ENCODE peak calls at places on chromosomes 7 and 10, in six cellular contexts. Q is tibial nerve, W is ovary, M is Peyer's patch, Y is uterus, E is adrenal gland. Z is an unnamed sample.

GRCh38 chr7:32453286-32454011 is 36.7 kb downstream of the LSM5 start:
- DNase-seq in E (no peak), W (no peak), M (no peak), Q (no peak), Y (no peak), Z (no peak)

GRCh38 chr7:87359366-87359765 is 13.9 kb downstream of the CROT start:
- DNase-seq in Y (no peak), M (no peak), W (no peak), Q (no peak), E (no peak), Z (no peak)

GRCh38 chr7:28643369-28644340 is 231.3 kb downstream of the CREB5 start:
- DNase-seq in Q (no peak), E (no peak), M (no peak), Y (no peak), W (no peak), Z (no peak)

GRCh38 chr7:155377071-155377836 is 79.6 kb downstream of the INSIG1 start:
- DNase-seq in M (no peak), E (no peak), Y (no peak), Q (no peak), W (no peak), Z (no peak)

GRCh38 chr7:120272896-120273475 is at the start of gene KCND2:
- DNase-seq in M (no peak), Q (no peak), E (no peak), Y (peak; percentile 30), W (peak; percentile 39), Z (no peak)

GRCh38 chr10:98041352-98042043 is 11.1 kb upstream of the CRTAC1 start:
- DNase-seq in W (no peak), Q (peak; percentile 47), E (peak; percentile 86), M (peak; percentile 74), Y (no peak), Z (peak; percentile 43)

GRCh38 chr7:20858913-20859312 is 72.2 kb upstream of the SP8 start:
- DNase-seq in E (no peak), Y (no peak), W (no peak), M (no peak), Q (no peak), Z (no peak)

GRCh38 chr10:70558871-70559810 is 43.4 kb downstream of the PRF1 start:
- DNase-seq in M (peak; percentile 78), Y (peak; percentile 36), Q (no peak), E (peak; percentile 66), W (peak; percentile 50), Z (no peak)

GRCh38 chr7:142499641-142500040 is 241.8 kb upstream of the PRSS58 start:
- DNase-seq in W (no peak), Q (no peak), E (no peak), M (no peak), Y (no peak), Z (no peak)

GRCh38 chr7:111855161-111855841 is 293.0 kb upstream of the IMMP2L start:
- DNase-seq in W (no peak), Q (no peak), Y (peak; percentile 16), M (no peak), E (peak; percentile 58), Z (no peak)

GRCh38 chr10:50621981-50622496 is 1.7 kb downstream of the SGMS1 start:
- DNase-seq in W (peak; percentile 100), Q (peak; percentile 96), E (peak; percentile 99), Y (peak; percentile 99), M (peak; percentile 97), Z (peak; percentile 96)

GRCh38 chr7:5704534-5704922 is 76.9 kb downstream of the RNF216 start:
- DNase-seq in W (peak; percentile 81), E (peak; percentile 95), M (peak; percentile 91), Q (peak; percentile 81), Y (peak; percentile 86), Z (peak; percentile 90)

GRCh38 chr7:141456298-141456697 is 94.9 kb upstream of the AGK start:
- DNase-seq in W (no peak), Q (no peak), E (peak; percentile 74), Y (no peak), M (no peak), Z (no peak)

GRCh38 chr7:82805527-82805960 is 357.1 kb downstream of the PCLO start:
- DNase-seq in E (no peak), M (no peak), W (no peak), Y (no peak), Q (no peak), Z (no peak)

GRCh38 chr7:87312215-87312865 is 33.1 kb upstream of the CROT start:
- DNase-seq in E (peak; percentile 85), M (peak; percentile 82), Q (no peak), Y (peak; percentile 45), W (peak; percentile 52), Z (peak; percentile 43)

GRCh38 chr10:77629775-77630565 is 7.6 kb downstream of the KCNMA1 start:
- DNase-seq in Y (no peak), M (no peak), W (no peak), E (no peak), Q (no peak), Z (no peak)

GRCh38 chr10:98030093-98030821 is at the start of gene CRTAC1:
- DNase-seq in W (peak; percentile 28), M (peak; percentile 49), Q (peak; percentile 51), Y (peak; percentile 40), E (no peak), Z (peak; percentile 91)

GRCh38 chr10:51073461-51074237 is 638 bp upstream of the PRKG1 start:
- DNase-seq in Y (peak; percentile 66), Q (peak; percentile 26), M (peak; percentile 53), E (peak; percentile 60), W (peak; percentile 40), Z (peak; percentile 87)

GRCh38 chr10:44386546-44387052 is 1.7 kb upstream of the CXCL12 start:
- DNase-seq in Y (peak; percentile 68), E (peak; percentile 60), M (peak; percentile 65), W (peak; percentile 77), Q (peak; percentile 40), Z (peak; percentile 93)

GRCh38 chr7:106065560-106066500 is 46.3 kb downstream of the SYPL1 start:
- DNase-seq in Y (peak; percentile 42), Q (no peak), W (no peak), M (peak; percentile 66), E (peak; percentile 70), Z (peak; percentile 27)
- H3K4me3 ChIP-seq in Y (peak overlapping the region; percentile 2), Q (peak overlapping the region; percentile 6), W (peak overlapping the region; percentile 7), M (peak overlapping the region; percentile 49), E (no peak overlapping the region), Z (no peak overlapping the region)

DNA sequence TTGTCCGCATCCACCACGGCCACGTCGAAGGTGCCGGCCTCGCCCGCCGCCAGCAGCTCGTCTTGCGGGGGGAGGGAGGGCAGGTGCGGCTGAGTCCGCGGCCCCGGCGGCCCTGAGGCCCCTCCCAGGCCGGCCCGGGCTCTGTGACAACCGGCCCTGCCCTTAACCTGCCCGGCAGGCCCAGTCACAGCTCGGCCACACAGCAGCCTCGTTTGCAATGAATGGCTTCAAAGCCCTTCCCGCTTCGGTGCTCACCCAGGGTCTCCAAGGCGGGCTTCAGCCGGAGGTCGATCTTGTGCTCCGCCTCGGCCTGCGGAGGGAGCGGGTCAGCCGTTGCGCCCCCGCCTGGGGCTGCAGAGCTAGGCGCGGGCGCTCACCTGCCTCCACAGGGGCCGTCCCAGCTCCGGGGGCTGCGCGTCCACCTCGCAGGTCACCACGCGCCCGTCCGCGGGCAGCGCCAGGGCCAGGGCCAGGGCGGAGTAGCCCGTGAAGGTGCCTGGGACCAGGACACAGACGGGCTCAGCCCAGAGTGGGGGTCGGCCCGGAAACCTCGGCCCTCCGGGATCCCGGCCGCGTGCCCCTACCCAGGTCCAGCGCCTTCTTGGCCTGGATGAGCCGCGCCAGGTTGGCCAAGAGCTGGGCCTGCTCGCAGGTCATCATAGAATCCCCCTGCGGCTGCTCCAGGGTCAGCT is 928 bp downstream of the COMTD1 start:
- DNase-seq in M (no peak), Y (no peak), Q (no peak), W (no peak), E (no peak), Z (peak; percentile 86)
- TF ChIP-seq CTCF in M (no peak), Y (no peak), Q (no peak), W (no peak), E (no peak), Z (no peak)

GRCh38 chr10:114821915-114822770 is 563 bp downstream of the FHIP2A start:
- DNase-seq in Y (peak; percentile 27), Q (no peak), E (peak; percentile 59), M (peak; percentile 56), W (peak; percentile 47), Z (peak; percentile 27)
- TF ChIP-seq POLR2A in Y (no peak), Q (no peak), E (no peak), M (no peak), W (no peak), Z (no peak)

GRCh38 chr7:94300176-94300835 is 94.4 kb upstream of the COL1A2 start:
- DNase-seq in W (no peak), Y (peak; percentile 20), E (no peak), Q (no peak), M (no peak), Z (no peak)
- H3K4me3 ChIP-seq in W (no peak overlapping the region), Y (no peak overlapping the region), E (no peak overlapping the region), Q (no peak overlapping the region), M (no peak overlapping the region), Z (no peak overlapping the region)

GRCh38 chr7:104252409-104253134 is 44.8 kb upstream of the ORC5 start:
- DNase-seq in M (no peak), W (no peak), E (no peak), Q (no peak), Y (no peak), Z (no peak)
- TF ChIP-seq CTCF in M (no peak), W (no peak), E (no peak), Q (no peak), Y (no peak), Z (no peak)

GRCh38 chr10:72334832-72335393 is 19.8 kb downstream of the DNAJB12 start:
- DNase-seq in Q (peak; percentile 89), Y (peak; percentile 92), W (peak; percentile 97), E (peak; percentile 97), M (peak; percentile 97), Z (peak; percentile 97)
- TF ChIP-seq POLR2A in Q (no peak), Y (no peak), W (peak; percentile 36), E (peak; percentile 36), M (no peak), Z (no peak)

GRCh38 chr10:1737222-1738061 is at the start of gene ADARB2:
- DNase-seq in Q (no peak), M (no peak), W (no peak), E (peak; percentile 58), Y (no peak), Z (no peak)

GRCh38 chr10:1735562-1735961 is 1.8 kb downstream of the ADARB2 start:
- DNase-seq in Y (no peak), W (no peak), Q (no peak), E (no peak), M (no peak), Z (no peak)

GRCh38 chr10:1738950-1739349 is 1.6 kb upstream of the ADARB2 start:
- DNase-seq in W (no peak), Q (no peak), E (no peak), Y (no peak), M (no peak), Z (no peak)

GRCh38 chr10:1736180-1736971 is 949 bp downstream of the ADARB2 start:
- DNase-seq in W (no peak), Q (no peak), E (no peak), Y (no peak), M (no peak), Z (no peak)

GRCh38 chr10:1736972-1737221 is 428 bp downstream of the ADARB2 start:
- DNase-seq in Y (no peak), Q (no peak), E (no peak), W (no peak), M (no peak), Z (no peak)
- H3K4me3 ChIP-seq in Y (no peak overlapping the region), Q (peak overlapping the region; percentile 7), E (no peak overlapping the region), W (no peak overlapping the region), M (peak overlapping the region; percentile 19), Z (no peak overlapping the region)